ENCODE peak calls at places on chromosomes 7 and 10, in eight cellular contexts. S is T-helper 1 cell; Y is fibroblast of pulmonary artery; Z is EH; L is Ammon's horn; G is M059J; R is activated CD8-positive, alpha-beta memory T cell treated with anti-CD3 and anti-CD28 coated beads for 4 hours; A is NCI-H1436. W is an unnamed sample.

GRCh38 chr10:6770846-6771245 is 190.8 kb upstream of the PRKCQ start:
- DNase-seq in S (no peak), Y (peak), Z (peak), L (no peak), G (peak), R (no peak), A (no peak), W (no peak)

GRCh38 chr7:28082071-28082470 is 98.5 kb downstream of the JAZF1 start:
- DNase-seq in S (no peak), Y (no peak), Z (no peak), L (no peak), G (no peak), R (no peak), A (no peak), W (no peak)

GRCh38 chr10:31697271-31698168 is 231.1 kb downstream of the ARHGAP12 start:
- DNase-seq in S (no peak), Y (peak), Z (peak), L (peak), G (peak), R (no peak), A (no peak), W (no peak)

GRCh38 chr10:78977761-78978305 is 90.9 kb upstream of the ZMIZ1 start:
- DNase-seq in S (no peak), Y (peak), Z (peak), L (no peak), G (peak), R (no peak), A (no peak), W (no peak)

GRCh38 chr7:1850111-1850975 is 180.3 kb downstream of the ELFN1 start:
- DNase-seq in S (no peak), Y (no peak), Z (no peak), L (no peak), G (no peak), R (no peak), A (no peak), W (no peak)

GRCh38 chr10:113945075-113945686 is 90.7 kb downstream of the NHLRC2 start:
- DNase-seq in S (no peak), Y (peak), Z (peak), L (no peak), G (peak), R (no peak), A (no peak), W (peak)

GRCh38 chr7:119900996-119901395 is 372.0 kb upstream of the KCND2 start:
- DNase-seq in S (no peak), Y (peak), Z (no peak), L (peak), G (peak), R (no peak), A (no peak), W (no peak)

GRCh38 chr10:132722391-132722790 is 63.6 kb downstream of the NKX6-2 start:
- DNase-seq in S (no peak), Y (no peak), Z (no peak), L (no peak), G (no peak), R (no peak), A (no peak), W (no peak)

GRCh38 chr7:50826371-50827172 is 43.9 kb upstream of the GRB10 start:
- DNase-seq in S (peak), Y (peak), Z (peak), L (no peak), G (peak), R (no peak), A (no peak), W (peak)

GRCh38 chr7:2701832-2702593 is 14.0 kb downstream of the AMZ1 start:
- DNase-seq in S (no peak), Y (peak), Z (peak), L (peak), G (peak), R (no peak), A (no peak), W (no peak)

GRCh38 chr10:1598393-1599153 is 138.8 kb downstream of the ADARB2 start:
- DNase-seq in S (no peak), Y (no peak), Z (no peak), L (no peak), G (no peak), R (no peak), A (no peak), W (no peak)

GRCh38 chr7:137952406-137952805 is 49.5 kb downstream of the CREB3L2 start:
- DNase-seq in S (no peak), Y (no peak), Z (no peak), L (no peak), G (no peak), R (no peak), A (no peak), W (no peak)

GRCh38 chr7:14047709-14048399 is 58.4 kb upstream of the ETV1 start:
- DNase-seq in S (no peak), Y (peak), Z (no peak), L (no peak), G (no peak), R (no peak), A (no peak), W (no peak)

GRCh38 chr7:41787951-41788350 is 85.1 kb upstream of the INHBA start:
- DNase-seq in S (no peak), Y (no peak), Z (peak), L (no peak), G (no peak), R (no peak), A (no peak), W (no peak)

GRCh38 chr10:27158421-27158820 is 3.3 kb downstream of the MASTL start:
- DNase-seq in S (no peak), Y (no peak), Z (no peak), L (no peak), G (no peak), R (no peak), A (no peak), W (no peak)

GRCh38 chr10:31437959-31438358 is 118.9 kb downstream of the ZEB1 start:
- DNase-seq in S (no peak), Y (no peak), Z (no peak), L (no peak), G (no peak), R (no peak), A (no peak), W (no peak)

GRCh38 chr10:49053998-49054692 is 61.2 kb downstream of the VSTM4 start:
- DNase-seq in S (no peak), Y (no peak), Z (no peak), L (no peak), G (no peak), R (no peak), A (no peak), W (no peak)

GRCh38 chr10:29596826-29597225 is 37.9 kb downstream of the SVIL start:
- DNase-seq in S (no peak), Y (no peak), Z (no peak), L (no peak), G (no peak), R (no peak), A (peak), W (no peak)

GRCh38 chr7:25656581-25657026 is 428.3 kb upstream of the NPVF start:
- DNase-seq in S (no peak), Y (peak), Z (peak), L (peak), G (no peak), R (no peak), A (peak), W (no peak)

GRCh38 chr7:106177738-106178592 is 65.9 kb upstream of the SYPL1 start:
- DNase-seq in S (no peak), Y (no peak), Z (no peak), L (no peak), G (no peak), R (no peak), A (no peak), W (no peak)

GRCh38 chr10:125844673-125845300 is 21.4 kb downstream of the BCCIP start:
- DNase-seq in S (no peak), Y (no peak), Z (no peak), L (peak), G (no peak), R (no peak), A (no peak), W (no peak)

GRCh38 chr7:23810099-23810498 is 100.1 kb downstream of the STK31 start:
- DNase-seq in S (no peak), Y (no peak), Z (no peak), L (no peak), G (no peak), R (no peak), A (no peak), W (no peak)

GRCh38 chr7:157853789-157854065 is 516.9 kb downstream of the DNAJB6 start:
- DNase-seq in S (no peak), Y (no peak), Z (no peak), L (no peak), G (no peak), R (no peak), A (no peak), W (no peak)

GRCh38 chr7:79462334-79462733 is 8.9 kb upstream of the MAGI2 start:
- DNase-seq in S (no peak), Y (no peak), Z (no peak), L (no peak), G (no peak), R (no peak), A (no peak), W (no peak)

GRCh38 chr7:44983742-44984477 is 5.1 kb upstream of the MYO1G start:
- DNase-seq in S (no peak), Y (no peak), Z (no peak), L (no peak), G (no peak), R (no peak), A (no peak), W (no peak)

GRCh38 chr10:103510791-103511757 is 17.6 kb downstream of the NEURL1 start:
- DNase-seq in S (no peak), Y (no peak), Z (no peak), L (no peak), G (no peak), R (no peak), A (no peak), W (no peak)

GRCh38 chr7:96303105-96303685 is 18.7 kb downstream of the SLC25A13 start:
- DNase-seq in S (no peak), Y (peak), Z (no peak), L (no peak), G (no peak), R (no peak), A (no peak), W (no peak)

GRCh38 chr10:31124852-31125251 is 93.2 kb upstream of the ZNF438 start:
- DNase-seq in S (no peak), Y (peak), Z (no peak), L (no peak), G (no peak), R (no peak), A (no peak), W (no peak)

GRCh38 chr10:90417466-90418210 is 440.2 kb downstream of the HTR7 start:
- DNase-seq in S (no peak), Y (no peak), Z (no peak), L (no peak), G (peak), R (no peak), A (no peak), W (no peak)

GRCh38 chr10:77692782-77693181 is 55.2 kb upstream of the KCNMA1 start:
- DNase-seq in S (no peak), Y (peak), Z (peak), L (no peak), G (peak), R (no peak), A (no peak), W (no peak)

GRCh38 chr7:101527844-101528667 is 101.0 kb downstream of the MYL10 start:
- DNase-seq in S (no peak), Y (no peak), Z (peak), L (peak), G (peak), R (no peak), A (no peak), W (no peak)

GRCh38 chr7:158740013-158740656 is 35.5 kb upstream of the NCAPG2 start:
- DNase-seq in S (no peak), Y (peak), Z (peak), L (peak), G (peak), R (no peak), A (no peak), W (no peak)

GRCh38 chr7:155971180-155971770 is 159.0 kb upstream of the SHH start:
- DNase-seq in S (no peak), Y (no peak), Z (no peak), L (no peak), G (no peak), R (no peak), A (no peak), W (no peak)

W was measured in SW 1271.